ENCODE peak calls at places on chromosomes 7 and 10, in ten cellular contexts. G is heart right ventricle, K is adrenal gland, A is Peyer's patch, Y is heart left ventricle, V is IMR-90, M is neural progenitor cell, W is breast epithelium, I is Caco-2, C is MM.1S. S is an unnamed sample. For H3K4me1, the result is how much of the 10 kb centered on the place peaks cover.

GRCh38 chr7:22939842-22940241 is 74.1 kb downstream of the HYCC1 start:
- DNase-seq in G (no peak), K (no peak), W (no peak), A (no peak), I (no peak), M (no peak), Y (no peak), C (no peak), V (no peak), S (no peak)

GRCh38 chr7:70415179-70415972 is 716.6 kb upstream of the GALNT17 start:
- DNase-seq in W (no peak), G (no peak), A (no peak), Y (no peak), K (no peak), V (no peak), I (no peak), C (no peak), M (no peak), S (no peak)

GRCh38 chr10:28947209-28947608 is 269.9 kb downstream of the BAMBI start:
- DNase-seq in M (no peak), G (no peak), A (no peak), Y (no peak), V (peak), K (peak), I (no peak), W (no peak), C (no peak), S (no peak)

GRCh38 chr7:83588602-83589240 is 60.2 kb downstream of the SEMA3E start:
- DNase-seq in I (no peak), V (no peak), C (no peak), A (no peak), M (no peak), W (no peak), K (no peak), G (no peak), Y (no peak), S (no peak)

GRCh38 chr7:75064801-75065200 is 8.8 kb downstream of the RCC1L start:
- DNase-seq in K (no peak), C (no peak), W (no peak), A (no peak), I (no peak), V (no peak), Y (no peak), G (no peak), M (no peak), S (no peak)

GRCh38 chr7:47896809-47897423 is 51.4 kb downstream of the PKD1L1 start:
- DNase-seq in I (no peak), C (no peak), Y (no peak), V (no peak), G (no peak), M (peak), A (no peak), K (no peak), W (no peak), S (no peak)

GRCh38 chr7:94417261-94417660 is 22.6 kb downstream of the COL1A2 start:
- DNase-seq in V (no peak), A (no peak), Y (no peak), W (no peak), K (no peak), I (no peak), G (no peak), M (no peak), C (no peak), S (no peak)

GRCh38 chr10:113666682-113667252 is 2.9 kb upstream of the NRAP start:
- DNase-seq in G (no peak), A (no peak), I (no peak), V (peak), Y (no peak), W (no peak), C (no peak), M (no peak), K (no peak), S (no peak)

GRCh38 chr10:79184141-79184625 is 115.4 kb downstream of the ZMIZ1 start:
- DNase-seq in K (peak), I (peak), V (peak), A (peak), W (no peak), G (no peak), C (no peak), M (no peak), Y (no peak), S (peak)

GRCh38 chr7:132145466-132145865 is 430.8 kb downstream of the PLXNA4 start:
- DNase-seq in K (no peak), G (no peak), W (peak), M (peak), C (no peak), A (no peak), Y (peak), V (peak), I (no peak), S (no peak)

GRCh38 chr10:122227754-122228153 is 43.3 kb upstream of the BTBD16 start:
- DNase-seq in W (no peak), G (no peak), A (no peak), C (no peak), M (no peak), V (no peak), Y (no peak), I (no peak), K (no peak), S (no peak)

GRCh38 chr10:120508393-120508792 is 51.4 kb downstream of the PLPP4 start:
- DNase-seq in M (no peak), I (no peak), K (no peak), C (no peak), V (no peak), Y (no peak), W (no peak), A (no peak), G (no peak), S (no peak)

GRCh38 chr7:131773413-131773812 is 217.0 kb upstream of the PODXL start:
- DNase-seq in A (no peak), M (no peak), V (no peak), W (no peak), C (no peak), I (no peak), K (no peak), Y (no peak), G (no peak), S (peak)

GRCh38 chr10:79144341-79145173 is 75.8 kb downstream of the ZMIZ1 start:
- DNase-seq in K (no peak), I (no peak), V (no peak), M (no peak), A (no peak), W (peak), C (no peak), Y (peak), G (no peak), S (no peak)

GRCh38 chr10:109898666-109899577 is 24.4 kb downstream of the XPNPEP1 start:
- DNase-seq in V (peak), G (no peak), A (no peak), I (no peak), Y (peak), C (no peak), M (no peak), W (no peak), K (peak), S (no peak)

GRCh38 chr10:124292911-124293640 is 125.6 kb downstream of the OAT start:
- DNase-seq in G (no peak), M (no peak), A (peak), Y (no peak), C (no peak), V (no peak), K (no peak), I (peak), W (no peak), S (no peak)

GRCh38 chr7:56175086-56175760 is 59.0 kb upstream of the NUPR2 start:
- DNase-seq in C (no peak), V (no peak), I (no peak), Y (peak), A (no peak), W (peak), M (no peak), K (peak), G (peak), S (no peak)

GRCh38 chr7:111873963-111874693 is 311.8 kb upstream of the IMMP2L start:
- DNase-seq in W (no peak), V (peak), I (no peak), G (no peak), M (no peak), Y (no peak), C (no peak), A (no peak), K (no peak), S (no peak)

GRCh38 chr10:132815161-132815857 is 29.4 kb upstream of the NKX6-2 start:
- DNase-seq in V (no peak), Y (no peak), C (no peak), G (no peak), K (no peak), W (no peak), I (no peak), A (peak), M (no peak), S (no peak)

GRCh38 chr7:102019461-102019860 is 202.0 kb downstream of the CUX1 start:
- DNase-seq in M (no peak), V (no peak), Y (no peak), I (no peak), A (no peak), C (no peak), G (no peak), W (no peak), K (no peak), S (no peak)

DNA sequence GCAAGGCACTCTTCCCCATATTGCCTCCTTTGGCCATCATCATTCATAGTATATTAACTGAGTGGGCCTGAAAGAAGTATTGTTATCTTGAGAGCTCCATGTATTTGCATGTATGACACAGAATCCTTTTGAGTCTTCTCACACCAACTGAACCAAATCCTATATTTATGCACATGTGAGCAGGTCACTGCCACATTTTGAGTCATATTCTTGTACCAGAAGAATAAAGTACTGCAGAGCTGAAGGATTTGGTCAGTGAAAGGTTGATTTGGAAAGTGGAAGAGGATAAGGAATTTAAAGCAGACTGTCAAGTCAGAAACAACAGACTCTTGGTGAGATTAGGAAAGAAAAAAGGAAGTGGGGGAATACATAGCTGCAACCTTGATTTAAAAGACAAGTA is 121.8 kb downstream of the ARID5B start:
- DNase-seq in M (no peak), Y (no peak), V (no peak), W (no peak), A (no peak), C (no peak), G (no peak), K (no peak), I (no peak), S (no peak)
- H3K4me1 ChIP-seq in M (under half), Y (under half), V (under half), W (under half), A (under half), C (under half), G (under half), K (under half), I (half or more), S (under half)

GRCh38 chr10:14773551-14774213 is 1.0 kb downstream of the FAM107B start:
- DNase-seq in K (no peak), M (no peak), Y (no peak), W (no peak), C (no peak), A (no peak), G (no peak), I (no peak), V (no peak), S (no peak)
- TF ChIP-seq CTCF in K (peak), M (no peak), Y (peak), W (no peak), C (no peak), A (no peak), G (no peak), I (no peak), V (no peak), S (no peak)

GRCh38 chr10:128211064-128211504 is 84.9 kb upstream of the MKI67 start:
- DNase-seq in K (no peak), V (no peak), Y (no peak), I (no peak), M (no peak), C (no peak), W (no peak), G (no peak), A (no peak), S (no peak)

GRCh38 chr10:128211953-128212727 is 85.9 kb upstream of the MKI67 start:
- DNase-seq in V (peak), K (peak), G (peak), A (peak), W (peak), C (peak), Y (peak), M (peak), I (peak), S (peak)

GRCh38 chr10:128209862-128210214 is 83.6 kb upstream of the MKI67 start:
- DNase-seq in Y (no peak), V (no peak), I (no peak), C (no peak), G (no peak), A (no peak), M (no peak), W (no peak), K (no peak), S (no peak)

GRCh38 chr10:128206676-128207075 is 80.5 kb upstream of the MKI67 start:
- DNase-seq in I (no peak), A (no peak), W (no peak), C (no peak), K (no peak), G (no peak), M (no peak), V (no peak), Y (no peak), S (no peak)

GRCh38 chr10:128210215-128211063 is 84.2 kb upstream of the MKI67 start:
- DNase-seq in I (no peak), C (peak), Y (peak), V (no peak), K (peak), M (peak), G (peak), A (peak), W (peak), S (peak)
- H3K4me3 ChIP-seq in I (peak), C (peak), Y (peak), V (peak), K (no peak), M (peak), G (peak), A (peak), W (peak), S (peak)

GRCh38 chr7:14962778-14963177 is 60.2 kb upstream of the DGKB start:
- DNase-seq in V (no peak), G (no peak), K (no peak), M (no peak), A (no peak), W (no peak), C (no peak), Y (no peak), I (no peak), S (no peak)

GRCh38 chr7:14960686-14961085 is 58.1 kb upstream of the DGKB start:
- DNase-seq in K (no peak), W (no peak), C (no peak), Y (no peak), V (no peak), M (no peak), A (no peak), I (no peak), G (no peak), S (no peak)
- H3K4me1 ChIP-seq in K (under half), W (under half), C (under half), Y (under half), V (under half), M (under half), A (under half), I (under half), G (under half), S (under half)

GRCh38 chr7:33886100-33886623 is 19.2 kb upstream of the BMPER start:
- DNase-seq in C (no peak), Y (no peak), G (no peak), K (no peak), W (no peak), M (peak), V (peak), I (peak), A (no peak), S (no peak)
- TF ChIP-seq CTCF in C (peak), Y (no peak), G (no peak), K (no peak), W (no peak), M (peak), V (peak), I (no peak), A (no peak), S (no peak)

S was measured in lung.